ENCODE peak calls at places on chromosomes 1 and 21, in nine cellular contexts. One of them, this sample, is unnamed.

GRCh38 chr1:28886731-28887417 is 27.5 kb upstream of the EPB41 start:
- DNase-seq in thyroid gland: peak
- DNase-seq in colonic mucosa: peak
- DNase-seq in IMR-90: peak
- DNase-seq in Panc1: no peak
- DNase-seq in neural progenitor cell: peak
- DNase-seq in kidney: peak
- DNase-seq in mammary epithelial cell: peak
- DNase-seq in ovary: peak
- DNase-seq in this sample: no peak

GRCh38 chr21:45506836-45507522 is 35.3 kb downstream of the SLC19A1 start:
- DNase-seq in IMR-90: no peak
- DNase-seq in mammary epithelial cell: no peak
- DNase-seq in thyroid gland: no peak
- DNase-seq in ovary: peak
- DNase-seq in Panc1: no peak
- DNase-seq in kidney: peak
- DNase-seq in neural progenitor cell: no peak
- DNase-seq in colonic mucosa: no peak
- DNase-seq in this sample: no peak

GRCh38 chr1:195773958-195774357 is 834.3 kb downstream of the KCNT2 start:
- DNase-seq in mammary epithelial cell: no peak
- DNase-seq in IMR-90: no peak
- DNase-seq in colonic mucosa: no peak
- DNase-seq in thyroid gland: no peak
- DNase-seq in kidney: no peak
- DNase-seq in neural progenitor cell: no peak
- DNase-seq in Panc1: no peak
- DNase-seq in ovary: no peak
- DNase-seq in this sample: no peak

GRCh38 chr1:247562169-247562568 is 13.2 kb downstream of the GCSAML start:
- DNase-seq in kidney: no peak
- DNase-seq in Panc1: no peak
- DNase-seq in neural progenitor cell: no peak
- DNase-seq in thyroid gland: no peak
- DNase-seq in mammary epithelial cell: no peak
- DNase-seq in IMR-90: no peak
- DNase-seq in colonic mucosa: no peak
- DNase-seq in ovary: no peak
- DNase-seq in this sample: no peak

GRCh38 chr1:230977781-230978490 is 725 bp downstream of the TTC13 start:
- DNase-seq in mammary epithelial cell: peak
- DNase-seq in Panc1: no peak
- DNase-seq in ovary: peak
- DNase-seq in thyroid gland: peak
- DNase-seq in neural progenitor cell: peak
- DNase-seq in kidney: peak
- DNase-seq in colonic mucosa: peak
- DNase-seq in IMR-90: peak
- DNase-seq in this sample: no peak

GRCh38 chr1:43729816-43730463 is 22.6 kb downstream of the ST3GAL3 start:
- DNase-seq in ovary: no peak
- DNase-seq in neural progenitor cell: peak
- DNase-seq in kidney: no peak
- DNase-seq in colonic mucosa: no peak
- DNase-seq in mammary epithelial cell: no peak
- DNase-seq in Panc1: no peak
- DNase-seq in IMR-90: peak
- DNase-seq in thyroid gland: no peak
- DNase-seq in this sample: no peak

GRCh38 chr1:234498448-234499118 is 19.6 kb upstream of the TARBP1 start:
- DNase-seq in neural progenitor cell: no peak
- DNase-seq in colonic mucosa: no peak
- DNase-seq in Panc1: no peak
- DNase-seq in ovary: no peak
- DNase-seq in mammary epithelial cell: peak
- DNase-seq in IMR-90: no peak
- DNase-seq in thyroid gland: no peak
- DNase-seq in kidney: no peak
- DNase-seq in this sample: no peak

GRCh38 chr1:155080250-155081228 is 1.9 kb downstream of the EFNA3 start:
- DNase-seq in colonic mucosa: peak
- DNase-seq in neural progenitor cell: peak
- DNase-seq in ovary: peak
- DNase-seq in IMR-90: no peak
- DNase-seq in kidney: peak
- DNase-seq in mammary epithelial cell: no peak
- DNase-seq in thyroid gland: no peak
- DNase-seq in Panc1: no peak
- DNase-seq in this sample: no peak

GRCh38 chr1:154265586-154265985 is 6.8 kb upstream of the HAX1 start:
- DNase-seq in mammary epithelial cell: no peak
- DNase-seq in IMR-90: no peak
- DNase-seq in ovary: no peak
- DNase-seq in colonic mucosa: no peak
- DNase-seq in kidney: no peak
- DNase-seq in Panc1: no peak
- DNase-seq in neural progenitor cell: no peak
- DNase-seq in thyroid gland: no peak
- DNase-seq in this sample: no peak

GRCh38 chr1:107820797-107821196 is 144.2 kb downstream of the VAV3 start:
- DNase-seq in kidney: no peak
- DNase-seq in colonic mucosa: no peak
- DNase-seq in neural progenitor cell: no peak
- DNase-seq in mammary epithelial cell: peak
- DNase-seq in IMR-90: no peak
- DNase-seq in thyroid gland: no peak
- DNase-seq in Panc1: no peak
- DNase-seq in ovary: no peak
- DNase-seq in this sample: no peak

DNA sequence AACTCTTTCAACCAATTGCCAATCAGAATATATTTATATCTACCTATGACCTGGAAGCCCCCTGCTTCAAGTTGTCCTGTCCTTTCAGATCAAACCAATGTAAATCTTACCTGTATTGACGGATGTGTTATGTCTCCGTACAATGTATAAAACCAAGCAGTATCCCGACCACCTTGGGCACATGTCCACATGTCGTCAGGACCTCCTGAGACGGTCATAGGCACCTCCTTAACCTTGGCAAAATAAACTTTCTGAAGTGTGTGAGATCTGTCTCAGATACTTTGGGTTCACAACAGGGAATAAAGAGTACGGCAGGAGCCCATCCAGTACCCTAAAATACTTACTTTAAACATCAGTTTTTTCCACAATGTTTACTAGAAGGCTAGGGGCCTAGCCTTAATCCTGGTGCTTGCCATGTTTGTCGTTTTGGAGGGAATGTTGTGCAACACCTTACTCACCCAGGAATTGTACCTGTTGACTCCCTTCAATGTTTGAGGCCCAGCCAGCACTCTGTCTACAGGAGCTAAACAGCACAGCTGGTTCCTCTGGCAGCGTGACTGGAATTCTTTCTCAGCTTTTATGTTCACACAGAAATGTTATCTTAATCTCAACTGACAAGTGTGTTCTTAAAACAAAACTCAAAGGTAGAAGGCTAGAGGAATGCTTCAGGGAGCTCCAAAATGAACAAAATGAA is 90.8 kb upstream of the USP25 start:
- DNase-seq in thyroid gland: peak
- DNase-seq in Panc1: no peak
- DNase-seq in mammary epithelial cell: peak
- DNase-seq in IMR-90: no peak
- DNase-seq in ovary: no peak
- DNase-seq in colonic mucosa: no peak
- DNase-seq in kidney: no peak
- DNase-seq in neural progenitor cell: no peak
- DNase-seq in this sample: no peak
- H3K27ac ChIP-seq in thyroid gland: peak
- H3K27ac ChIP-seq in Panc1: no peak
- H3K27ac ChIP-seq in mammary epithelial cell: no peak
- H3K27ac ChIP-seq in IMR-90: no peak
- H3K27ac ChIP-seq in ovary: no peak
- H3K27ac ChIP-seq in colonic mucosa: no peak
- H3K27ac ChIP-seq in kidney: peak
- H3K27ac ChIP-seq in neural progenitor cell: no peak
- H3K27ac ChIP-seq in this sample: no peak

GRCh38 chr1:190140644-190141043 is 337.0 kb downstream of the BRINP3 start:
- DNase-seq in mammary epithelial cell: no peak
- DNase-seq in kidney: no peak
- DNase-seq in colonic mucosa: no peak
- DNase-seq in IMR-90: no peak
- DNase-seq in thyroid gland: no peak
- DNase-seq in neural progenitor cell: no peak
- DNase-seq in Panc1: no peak
- DNase-seq in ovary: no peak
- DNase-seq in this sample: no peak
- H3K27ac ChIP-seq in mammary epithelial cell: no peak
- H3K27ac ChIP-seq in kidney: no peak
- H3K27ac ChIP-seq in colonic mucosa: no peak
- H3K27ac ChIP-seq in IMR-90: no peak
- H3K27ac ChIP-seq in thyroid gland: no peak
- H3K27ac ChIP-seq in neural progenitor cell: no peak
- H3K27ac ChIP-seq in Panc1: no peak
- H3K27ac ChIP-seq in ovary: no peak
- H3K27ac ChIP-seq in this sample: no peak

GRCh38 chr1:51421961-51422360 is 91.6 kb upstream of the TTC39A start:
- DNase-seq in thyroid gland: no peak
- DNase-seq in mammary epithelial cell: peak
- DNase-seq in kidney: no peak
- DNase-seq in IMR-90: peak
- DNase-seq in neural progenitor cell: peak
- DNase-seq in colonic mucosa: no peak
- DNase-seq in ovary: no peak
- DNase-seq in Panc1: peak
- DNase-seq in this sample: peak
- H3K27ac ChIP-seq in thyroid gland: no peak
- H3K27ac ChIP-seq in mammary epithelial cell: peak
- H3K27ac ChIP-seq in kidney: no peak
- H3K27ac ChIP-seq in IMR-90: peak
- H3K27ac ChIP-seq in neural progenitor cell: no peak
- H3K27ac ChIP-seq in colonic mucosa: no peak
- H3K27ac ChIP-seq in ovary: no peak
- H3K27ac ChIP-seq in Panc1: peak
- H3K27ac ChIP-seq in this sample: peak

GRCh38 chr1:225137981-225138380 is 208.5 kb downstream of the DNAH14 start:
- DNase-seq in colonic mucosa: no peak
- DNase-seq in thyroid gland: no peak
- DNase-seq in Panc1: no peak
- DNase-seq in ovary: no peak
- DNase-seq in neural progenitor cell: no peak
- DNase-seq in IMR-90: no peak
- DNase-seq in kidney: no peak
- DNase-seq in mammary epithelial cell: no peak
- DNase-seq in this sample: no peak
- H3K27ac ChIP-seq in colonic mucosa: no peak
- H3K27ac ChIP-seq in thyroid gland: no peak
- H3K27ac ChIP-seq in Panc1: no peak
- H3K27ac ChIP-seq in ovary: no peak
- H3K27ac ChIP-seq in neural progenitor cell: no peak
- H3K27ac ChIP-seq in IMR-90: no peak
- H3K27ac ChIP-seq in kidney: no peak
- H3K27ac ChIP-seq in mammary epithelial cell: no peak
- H3K27ac ChIP-seq in this sample: no peak

GRCh38 chr1:83741751-83742150 is 257.2 kb downstream of the TTLL7 start:
- DNase-seq in neural progenitor cell: no peak
- DNase-seq in mammary epithelial cell: no peak
- DNase-seq in Panc1: no peak
- DNase-seq in ovary: no peak
- DNase-seq in kidney: no peak
- DNase-seq in IMR-90: no peak
- DNase-seq in thyroid gland: no peak
- DNase-seq in colonic mucosa: no peak
- DNase-seq in this sample: no peak
- H3K27ac ChIP-seq in neural progenitor cell: peak
- H3K27ac ChIP-seq in mammary epithelial cell: no peak
- H3K27ac ChIP-seq in Panc1: no peak
- H3K27ac ChIP-seq in ovary: no peak
- H3K27ac ChIP-seq in kidney: no peak
- H3K27ac ChIP-seq in IMR-90: no peak
- H3K27ac ChIP-seq in thyroid gland: no peak
- H3K27ac ChIP-seq in colonic mucosa: no peak
- H3K27ac ChIP-seq in this sample: no peak

GRCh38 chr1:227890451-227891222 is 57.1 kb downstream of the WNT9A start:
- DNase-seq in neural progenitor cell: no peak
- DNase-seq in kidney: peak
- DNase-seq in thyroid gland: no peak
- DNase-seq in colonic mucosa: peak
- DNase-seq in IMR-90: no peak
- DNase-seq in Panc1: no peak
- DNase-seq in ovary: peak
- DNase-seq in mammary epithelial cell: no peak
- DNase-seq in this sample: no peak

GRCh38 chr1:227889047-227889862 is 58.5 kb downstream of the WNT9A start:
- DNase-seq in neural progenitor cell: no peak
- DNase-seq in Panc1: no peak
- DNase-seq in ovary: peak
- DNase-seq in mammary epithelial cell: no peak
- DNase-seq in colonic mucosa: peak
- DNase-seq in kidney: peak
- DNase-seq in IMR-90: no peak
- DNase-seq in thyroid gland: no peak
- DNase-seq in this sample: no peak

GRCh38 chr1:227891223-227891954 is 56.3 kb downstream of the WNT9A start:
- DNase-seq in colonic mucosa: peak
- DNase-seq in mammary epithelial cell: no peak
- DNase-seq in Panc1: no peak
- DNase-seq in neural progenitor cell: no peak
- DNase-seq in IMR-90: no peak
- DNase-seq in thyroid gland: no peak
- DNase-seq in kidney: peak
- DNase-seq in ovary: peak
- DNase-seq in this sample: no peak

GRCh38 chr1:227888404-227889046 is 59.2 kb downstream of the WNT9A start:
- DNase-seq in mammary epithelial cell: no peak
- DNase-seq in colonic mucosa: peak
- DNase-seq in Panc1: no peak
- DNase-seq in kidney: peak
- DNase-seq in ovary: peak
- DNase-seq in IMR-90: no peak
- DNase-seq in thyroid gland: no peak
- DNase-seq in neural progenitor cell: no peak
- DNase-seq in this sample: no peak

DNA sequence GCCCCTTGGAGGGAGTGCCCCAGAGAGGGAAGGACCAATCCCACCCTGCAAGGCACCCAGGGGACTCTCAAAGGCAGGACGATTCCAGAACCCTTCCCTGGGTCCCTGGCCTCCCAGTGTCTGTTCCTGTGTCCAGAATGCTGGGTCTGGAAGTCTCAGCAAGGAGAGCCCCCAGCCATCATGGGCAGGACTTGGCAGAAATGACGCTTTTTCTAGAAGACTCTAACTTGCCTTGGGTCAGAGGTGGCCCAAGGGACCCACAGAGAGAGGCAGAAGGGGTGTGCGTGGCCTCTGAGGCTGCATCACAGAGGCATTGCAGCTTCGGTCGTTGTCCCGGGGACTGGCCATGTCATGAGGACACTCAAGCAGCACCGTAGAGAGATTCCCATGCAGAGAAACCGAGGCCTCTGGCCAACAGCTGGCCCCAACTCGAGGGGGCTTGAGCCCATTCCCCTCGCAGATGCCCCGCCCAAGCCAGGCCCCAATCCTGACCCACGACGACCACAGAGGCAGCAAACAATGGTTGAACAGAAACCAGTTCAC is 57.8 kb downstream of the WNT9A start:
- DNase-seq in thyroid gland: no peak
- DNase-seq in IMR-90: no peak
- DNase-seq in neural progenitor cell: no peak
- DNase-seq in Panc1: no peak
- DNase-seq in mammary epithelial cell: no peak
- DNase-seq in colonic mucosa: peak
- DNase-seq in ovary: peak
- DNase-seq in kidney: peak
- DNase-seq in this sample: no peak
- H3K27ac ChIP-seq in thyroid gland: no peak
- H3K27ac ChIP-seq in IMR-90: no peak
- H3K27ac ChIP-seq in neural progenitor cell: no peak
- H3K27ac ChIP-seq in Panc1: no peak
- H3K27ac ChIP-seq in mammary epithelial cell: no peak
- H3K27ac ChIP-seq in colonic mucosa: no peak
- H3K27ac ChIP-seq in ovary: no peak
- H3K27ac ChIP-seq in kidney: no peak
- H3K27ac ChIP-seq in this sample: no peak